ENCODE peak calls at places on chromosomes 4 and X, in nine cellular contexts. One of them, this sample, is unnamed. For H3K79me2, the result is how much of the 10 kb centered on the place peaks cover.

GRCh38 chr4:55793479-55793878 is 26.1 kb upstream of the EXOC1L start:
- DNase-seq in OCI-LY7: no peak
- DNase-seq in HCT116: no peak
- DNase-seq in PC-3: no peak
- DNase-seq in GM23338: peak
- DNase-seq in MM.1S: no peak
- DNase-seq in SK-N-SH: peak
- DNase-seq in neural progenitor cell: no peak
- DNase-seq in GM23248: peak
- DNase-seq in this sample: no peak

GRCh38 chrX:13120017-13120416 is 75.6 kb upstream of the FAM9C start:
- DNase-seq in OCI-LY7: no peak
- DNase-seq in HCT116: no peak
- DNase-seq in PC-3: peak
- DNase-seq in GM23338: no peak
- DNase-seq in MM.1S: no peak
- DNase-seq in SK-N-SH: no peak
- DNase-seq in neural progenitor cell: peak
- DNase-seq in GM23248: peak
- DNase-seq in this sample: peak

GRCh38 chr4:112717856-112718255 is 80.9 kb downstream of the LARP7 start:
- DNase-seq in OCI-LY7: peak
- DNase-seq in HCT116: no peak
- DNase-seq in PC-3: no peak
- DNase-seq in GM23338: no peak
- DNase-seq in MM.1S: no peak
- DNase-seq in SK-N-SH: no peak
- DNase-seq in neural progenitor cell: no peak
- DNase-seq in GM23248: no peak
- DNase-seq in this sample: no peak

GRCh38 chr4:183118585-183118984 is 19.5 kb downstream of the WWC2 start:
- DNase-seq in OCI-LY7: no peak
- DNase-seq in HCT116: no peak
- DNase-seq in PC-3: peak
- DNase-seq in GM23338: peak
- DNase-seq in MM.1S: no peak
- DNase-seq in SK-N-SH: no peak
- DNase-seq in neural progenitor cell: peak
- DNase-seq in GM23248: peak
- DNase-seq in this sample: no peak

GRCh38 chrX:49840679-49841078 is 11.6 kb downstream of the PAGE4 start:
- DNase-seq in OCI-LY7: peak
- DNase-seq in HCT116: peak
- DNase-seq in PC-3: peak
- DNase-seq in GM23338: peak
- DNase-seq in MM.1S: peak
- DNase-seq in SK-N-SH: peak
- DNase-seq in neural progenitor cell: peak
- DNase-seq in GM23248: peak
- DNase-seq in this sample: peak

GRCh38 chr4:124199755-124200154 is 512.8 kb downstream of the ANKRD50 start:
- DNase-seq in OCI-LY7: no peak
- DNase-seq in HCT116: no peak
- DNase-seq in PC-3: peak
- DNase-seq in GM23338: no peak
- DNase-seq in MM.1S: no peak
- DNase-seq in SK-N-SH: no peak
- DNase-seq in neural progenitor cell: no peak
- DNase-seq in GM23248: peak
- DNase-seq in this sample: no peak

GRCh38 chrX:149720021-149720689 is 8.3 kb downstream of the MAGEA11 start:
- DNase-seq in OCI-LY7: no peak
- DNase-seq in HCT116: no peak
- DNase-seq in PC-3: no peak
- DNase-seq in GM23338: no peak
- DNase-seq in MM.1S: no peak
- DNase-seq in SK-N-SH: no peak
- DNase-seq in neural progenitor cell: peak
- DNase-seq in GM23248: no peak
- DNase-seq in this sample: peak

GRCh38 chrX:103175944-103176753 is 38.8 kb upstream of the BEX4 start:
- DNase-seq in OCI-LY7: peak
- DNase-seq in HCT116: no peak
- DNase-seq in PC-3: peak
- DNase-seq in GM23338: peak
- DNase-seq in MM.1S: peak
- DNase-seq in SK-N-SH: peak
- DNase-seq in neural progenitor cell: peak
- DNase-seq in GM23248: peak
- DNase-seq in this sample: peak

GRCh38 chr4:88991746-88992145 is 65.2 kb downstream of the FAM13A start:
- DNase-seq in OCI-LY7: no peak
- DNase-seq in HCT116: no peak
- DNase-seq in PC-3: peak
- DNase-seq in GM23338: no peak
- DNase-seq in MM.1S: no peak
- DNase-seq in SK-N-SH: no peak
- DNase-seq in neural progenitor cell: no peak
- DNase-seq in GM23248: peak
- DNase-seq in this sample: no peak

GRCh38 chrX:42519666-42520231 is 258.2 kb downstream of the PPP1R2C start:
- DNase-seq in OCI-LY7: no peak
- DNase-seq in HCT116: no peak
- DNase-seq in PC-3: peak
- DNase-seq in GM23338: no peak
- DNase-seq in MM.1S: no peak
- DNase-seq in SK-N-SH: no peak
- DNase-seq in neural progenitor cell: no peak
- DNase-seq in GM23248: peak
- DNase-seq in this sample: peak

GRCh38 chr4:173821851-173822250 is 291.8 kb upstream of the HAND2 start:
- DNase-seq in OCI-LY7: no peak
- DNase-seq in HCT116: no peak
- DNase-seq in PC-3: no peak
- DNase-seq in GM23338: no peak
- DNase-seq in MM.1S: no peak
- DNase-seq in SK-N-SH: no peak
- DNase-seq in neural progenitor cell: no peak
- DNase-seq in GM23248: peak
- DNase-seq in this sample: no peak

GRCh38 chr4:141131738-141132688 is 1.3 kb downstream of the RNF150 start:
- DNase-seq in OCI-LY7: no peak
- DNase-seq in HCT116: no peak
- DNase-seq in PC-3: no peak
- DNase-seq in GM23338: peak
- DNase-seq in MM.1S: no peak
- DNase-seq in SK-N-SH: no peak
- DNase-seq in neural progenitor cell: peak
- DNase-seq in GM23248: peak
- DNase-seq in this sample: peak

GRCh38 chrX:29661290-29661689 is 554.1 kb upstream of the MAGEB2 start:
- DNase-seq in OCI-LY7: no peak
- DNase-seq in HCT116: no peak
- DNase-seq in PC-3: peak
- DNase-seq in GM23338: no peak
- DNase-seq in MM.1S: no peak
- DNase-seq in SK-N-SH: no peak
- DNase-seq in neural progenitor cell: no peak
- DNase-seq in GM23248: peak
- DNase-seq in this sample: no peak

GRCh38 chr4:4260185-4260751 is 12.2 kb upstream of the TMEM128 start:
- DNase-seq in OCI-LY7: peak
- DNase-seq in HCT116: peak
- DNase-seq in PC-3: peak
- DNase-seq in GM23338: peak
- DNase-seq in MM.1S: peak
- DNase-seq in SK-N-SH: peak
- DNase-seq in neural progenitor cell: no peak
- DNase-seq in GM23248: peak
- DNase-seq in this sample: no peak

GRCh38 chr4:113610542-113610941 is 151.0 kb downstream of the CAMK2D start:
- DNase-seq in OCI-LY7: no peak
- DNase-seq in HCT116: no peak
- DNase-seq in PC-3: no peak
- DNase-seq in GM23338: no peak
- DNase-seq in MM.1S: no peak
- DNase-seq in SK-N-SH: no peak
- DNase-seq in neural progenitor cell: no peak
- DNase-seq in GM23248: no peak
- DNase-seq in this sample: no peak

GRCh38 chr4:2937146-2937857 is 25.9 kb downstream of the NOP14 start:
- DNase-seq in OCI-LY7: no peak
- DNase-seq in HCT116: peak
- DNase-seq in PC-3: peak
- DNase-seq in GM23338: no peak
- DNase-seq in MM.1S: no peak
- DNase-seq in SK-N-SH: no peak
- DNase-seq in neural progenitor cell: no peak
- DNase-seq in GM23248: no peak
- DNase-seq in this sample: peak

GRCh38 chrX:103254921-103255455 is at the start of gene TCEAL8:
- DNase-seq in OCI-LY7: peak
- DNase-seq in HCT116: peak
- DNase-seq in PC-3: peak
- DNase-seq in GM23338: peak
- DNase-seq in MM.1S: peak
- DNase-seq in SK-N-SH: peak
- DNase-seq in neural progenitor cell: peak
- DNase-seq in GM23248: peak
- DNase-seq in this sample: peak

GRCh38 chr4:9970399-9971011 is 50.8 kb downstream of the SLC2A9 start:
- DNase-seq in OCI-LY7: peak
- DNase-seq in HCT116: no peak
- DNase-seq in PC-3: no peak
- DNase-seq in GM23338: no peak
- DNase-seq in MM.1S: peak
- DNase-seq in SK-N-SH: no peak
- DNase-seq in neural progenitor cell: no peak
- DNase-seq in GM23248: no peak
- DNase-seq in this sample: no peak
- H3K79me2 ChIP-seq in OCI-LY7: under half
- H3K79me2 ChIP-seq in HCT116: under half
- H3K79me2 ChIP-seq in PC-3: under half
- H3K79me2 ChIP-seq in GM23338: under half
- H3K79me2 ChIP-seq in MM.1S: under half
- H3K79me2 ChIP-seq in SK-N-SH: under half
- H3K79me2 ChIP-seq in neural progenitor cell: under half
- H3K79me2 ChIP-seq in GM23248: under half
- H3K79me2 ChIP-seq in this sample: under half

GRCh38 chr4:15231265-15232091 is 196.4 kb upstream of the C1QTNF7 start:
- DNase-seq in OCI-LY7: peak
- DNase-seq in HCT116: peak
- DNase-seq in PC-3: peak
- DNase-seq in GM23338: peak
- DNase-seq in MM.1S: peak
- DNase-seq in SK-N-SH: peak
- DNase-seq in neural progenitor cell: peak
- DNase-seq in GM23248: peak
- DNase-seq in this sample: peak
- TF ChIP-seq EZH2phosphoT487 in OCI-LY7: no peak
- TF ChIP-seq EZH2phosphoT487 in HCT116: no peak
- TF ChIP-seq EZH2phosphoT487 in PC-3: no peak
- TF ChIP-seq EZH2phosphoT487 in GM23338: no peak
- TF ChIP-seq EZH2phosphoT487 in MM.1S: no peak
- TF ChIP-seq EZH2phosphoT487 in SK-N-SH: no peak
- TF ChIP-seq EZH2phosphoT487 in neural progenitor cell: no peak
- TF ChIP-seq EZH2phosphoT487 in GM23248: no peak
- TF ChIP-seq EZH2phosphoT487 in this sample: no peak

GRCh38 chr4:84535901-84536300 is 36.8 kb upstream of the NKX6-1 start:
- DNase-seq in OCI-LY7: no peak
- DNase-seq in HCT116: no peak
- DNase-seq in PC-3: no peak
- DNase-seq in GM23338: no peak
- DNase-seq in MM.1S: no peak
- DNase-seq in SK-N-SH: no peak
- DNase-seq in neural progenitor cell: no peak
- DNase-seq in GM23248: no peak
- DNase-seq in this sample: no peak

GRCh38 chr4:84530449-84530848 is 31.4 kb upstream of the NKX6-1 start:
- DNase-seq in OCI-LY7: no peak
- DNase-seq in HCT116: no peak
- DNase-seq in PC-3: no peak
- DNase-seq in GM23338: no peak
- DNase-seq in MM.1S: no peak
- DNase-seq in SK-N-SH: no peak
- DNase-seq in neural progenitor cell: no peak
- DNase-seq in GM23248: peak
- DNase-seq in this sample: peak

GRCh38 chr4:84530871-84531270 is 31.8 kb upstream of the NKX6-1 start:
- DNase-seq in OCI-LY7: no peak
- DNase-seq in HCT116: no peak
- DNase-seq in PC-3: peak
- DNase-seq in GM23338: no peak
- DNase-seq in MM.1S: no peak
- DNase-seq in SK-N-SH: no peak
- DNase-seq in neural progenitor cell: no peak
- DNase-seq in GM23248: peak
- DNase-seq in this sample: no peak

GRCh38 chr4:84529169-84529751 is 30.2 kb upstream of the NKX6-1 start:
- DNase-seq in OCI-LY7: peak
- DNase-seq in HCT116: peak
- DNase-seq in PC-3: peak
- DNase-seq in GM23338: peak
- DNase-seq in MM.1S: peak
- DNase-seq in SK-N-SH: peak
- DNase-seq in neural progenitor cell: peak
- DNase-seq in GM23248: peak
- DNase-seq in this sample: peak

GRCh38 chr4:84531689-84532088 is 32.6 kb upstream of the NKX6-1 start:
- DNase-seq in OCI-LY7: no peak
- DNase-seq in HCT116: no peak
- DNase-seq in PC-3: peak
- DNase-seq in GM23338: no peak
- DNase-seq in MM.1S: no peak
- DNase-seq in SK-N-SH: peak
- DNase-seq in neural progenitor cell: peak
- DNase-seq in GM23248: no peak
- DNase-seq in this sample: no peak
- H2AFZ ChIP-seq in OCI-LY7: no peak
- H2AFZ ChIP-seq in HCT116: no peak
- H2AFZ ChIP-seq in PC-3: no peak
- H2AFZ ChIP-seq in GM23338: no peak
- H2AFZ ChIP-seq in MM.1S: no peak
- H2AFZ ChIP-seq in SK-N-SH: no peak
- H2AFZ ChIP-seq in neural progenitor cell: no peak
- H2AFZ ChIP-seq in GM23248: no peak
- H2AFZ ChIP-seq in this sample: no peak

GRCh38 chr4:85964298-85964697 is 395.6 kb downstream of the MAPK10 start:
- DNase-seq in OCI-LY7: no peak
- DNase-seq in HCT116: no peak
- DNase-seq in PC-3: no peak
- DNase-seq in GM23338: peak
- DNase-seq in MM.1S: no peak
- DNase-seq in SK-N-SH: no peak
- DNase-seq in neural progenitor cell: no peak
- DNase-seq in GM23248: no peak
- DNase-seq in this sample: no peak
- H3K79me2 ChIP-seq in OCI-LY7: under half
- H3K79me2 ChIP-seq in HCT116: under half
- H3K79me2 ChIP-seq in PC-3: under half
- H3K79me2 ChIP-seq in GM23338: under half
- H3K79me2 ChIP-seq in MM.1S: under half
- H3K79me2 ChIP-seq in SK-N-SH: under half
- H3K79me2 ChIP-seq in neural progenitor cell: under half
- H3K79me2 ChIP-seq in GM23248: half or more
- H3K79me2 ChIP-seq in this sample: under half

This sample was measured in hepatocyte.